ENCODE peak calls at places on chromosomes 2 and 18, in five cellular contexts. Q is HFF-Myc, B is A673, A is AG10803, L is thoracic aorta. C is an unnamed sample.

GRCh38 chr2:233428438-233428837 is 74.1 kb downstream of the DGKD start:
- DNase-seq in Q (no peak), L (no peak), B (no peak), A (no peak), C (no peak)

GRCh38 chr18:5543854-5544389 is at the start of gene EPB41L3:
- DNase-seq in L (no peak), B (no peak), Q (no peak), A (peak), C (no peak)

GRCh38 chr2:27889774-27890145 is 427 bp downstream of the RBKS start:
- DNase-seq in Q (no peak), B (no peak), L (no peak), A (no peak), C (no peak)

GRCh38 chr18:74654637-74655036 is 57.0 kb downstream of the ZNF407 start:
- DNase-seq in B (peak), L (no peak), Q (no peak), A (peak), C (no peak)

GRCh38 chr2:48589170-48589767 is 28.4 kb upstream of the GTF2A1L start:
- DNase-seq in A (peak), Q (peak), L (no peak), B (peak), C (no peak)

GRCh38 chr2:160417745-160418397 is 75.7 kb downstream of the RBMS1 start:
- DNase-seq in A (peak), B (peak), L (no peak), Q (no peak), C (peak)

GRCh38 chr2:191910518-191910917 is 63.6 kb upstream of the CAVIN2 start:
- DNase-seq in L (no peak), Q (peak), A (peak), B (peak), C (no peak)

GRCh38 chr2:211875488-211875887 is 663.1 kb downstream of the ERBB4 start:
- DNase-seq in Q (no peak), L (no peak), B (no peak), A (no peak), C (no peak)

GRCh38 chr2:46320141-46320567 is 22.9 kb downstream of the EPAS1 start:
- DNase-seq in Q (no peak), A (peak), L (no peak), B (no peak), C (no peak)

DNA sequence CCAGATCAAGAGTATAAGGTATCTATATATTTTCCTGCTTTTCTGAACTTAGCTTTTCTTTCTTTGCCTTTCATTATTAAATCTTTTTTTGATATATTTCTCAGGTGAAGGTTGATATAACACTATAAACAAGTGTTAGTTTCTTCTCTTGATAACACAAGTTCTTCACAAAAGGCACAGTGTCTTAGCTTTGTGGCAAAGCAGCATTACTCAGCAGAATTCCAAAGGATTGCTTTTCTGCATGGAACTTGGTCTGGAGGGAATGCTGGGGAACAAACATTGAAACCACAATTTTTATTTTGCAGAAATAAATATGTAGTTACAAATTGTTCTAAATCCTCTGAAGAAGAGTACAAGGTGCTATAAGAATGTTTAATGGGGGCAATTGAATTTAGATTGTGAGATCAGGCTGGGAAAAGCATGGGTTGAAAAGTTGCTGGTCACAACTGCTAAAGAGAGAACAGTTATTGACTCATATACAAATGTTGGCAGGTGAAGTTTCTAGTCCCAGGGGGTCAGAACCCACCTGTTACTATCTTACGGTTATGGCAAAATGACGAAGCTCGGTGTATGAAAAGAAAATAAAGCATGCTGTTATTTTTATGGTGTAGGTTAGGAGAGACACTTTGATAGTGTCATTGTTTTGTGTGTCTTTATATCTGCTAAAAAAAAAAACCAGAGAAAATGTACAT is 68.2 kb downstream of the UBR3 start:
- DNase-seq in A (peak), L (no peak), B (no peak), Q (no peak), C (no peak)
- H3K4me3 ChIP-seq in A (no peak), L (no peak), B (no peak), Q (no peak), C (no peak)

DNA sequence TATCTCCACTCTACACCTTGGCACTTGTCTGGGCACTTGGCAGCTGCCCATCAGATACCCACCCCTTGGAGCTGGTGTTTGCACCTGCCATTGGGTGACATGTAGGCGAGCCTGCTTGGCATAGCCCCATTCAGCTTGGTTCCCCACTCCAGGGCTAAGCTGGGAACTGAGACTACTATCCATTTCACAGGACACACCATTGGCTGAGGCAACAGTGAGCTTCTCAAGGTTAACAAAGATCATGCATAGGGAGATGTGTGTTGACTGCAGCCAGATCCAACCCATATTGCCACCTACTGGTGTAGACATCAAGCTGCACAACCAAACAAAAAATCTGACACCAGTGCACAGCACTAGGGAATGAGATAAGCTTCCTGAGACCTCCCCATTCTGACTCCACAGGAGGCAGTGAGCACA is 1389.8 kb upstream of the TMEFF2 start:
- DNase-seq in B (peak), Q (no peak), L (no peak), A (no peak), C (peak)
- TF ChIP-seq CTCF in B (peak), Q (peak), L (no peak), A (no peak), C (peak)

DNA sequence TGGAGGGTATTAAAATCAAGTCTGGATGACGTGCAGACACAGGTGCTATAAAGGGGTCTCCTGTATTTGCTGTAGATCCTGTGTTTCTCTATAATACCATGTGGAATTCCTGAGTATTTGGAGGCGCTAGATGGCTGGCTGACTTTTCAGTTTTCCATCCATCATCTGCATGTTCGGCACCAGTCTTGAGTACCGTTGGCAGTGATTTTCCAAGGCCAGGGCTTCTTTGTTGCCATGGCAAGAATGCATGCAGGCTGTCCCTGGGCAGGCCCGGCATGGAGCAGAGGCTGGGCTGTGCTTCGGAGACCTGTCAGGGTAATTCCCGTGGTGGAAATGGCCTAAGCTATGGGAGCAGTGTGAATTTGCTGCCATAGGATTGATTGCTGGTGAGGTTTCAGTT is 405.9 kb upstream of the HS6ST1 start:
- DNase-seq in Q (no peak), B (no peak), L (no peak), A (no peak), C (no peak)
- H3K4me3 ChIP-seq in Q (no peak), B (no peak), L (no peak), A (no peak), C (no peak)

GRCh38 chr18:3055201-3055600 is 42.3 kb upstream of the LPIN2 start:
- DNase-seq in A (no peak), Q (no peak), L (no peak), B (peak), C (no peak)

GRCh38 chr18:3055861-3056260 is 42.9 kb upstream of the LPIN2 start:
- DNase-seq in B (no peak), L (no peak), A (no peak), Q (no peak), C (no peak)

GRCh38 chr18:3053081-3053480 is 40.1 kb upstream of the LPIN2 start:
- DNase-seq in B (no peak), A (no peak), Q (no peak), L (no peak), C (no peak)

GRCh38 chr18:3054785-3055184 is 41.8 kb upstream of the LPIN2 start:
- DNase-seq in L (no peak), B (no peak), Q (no peak), A (no peak), C (no peak)

DNA sequence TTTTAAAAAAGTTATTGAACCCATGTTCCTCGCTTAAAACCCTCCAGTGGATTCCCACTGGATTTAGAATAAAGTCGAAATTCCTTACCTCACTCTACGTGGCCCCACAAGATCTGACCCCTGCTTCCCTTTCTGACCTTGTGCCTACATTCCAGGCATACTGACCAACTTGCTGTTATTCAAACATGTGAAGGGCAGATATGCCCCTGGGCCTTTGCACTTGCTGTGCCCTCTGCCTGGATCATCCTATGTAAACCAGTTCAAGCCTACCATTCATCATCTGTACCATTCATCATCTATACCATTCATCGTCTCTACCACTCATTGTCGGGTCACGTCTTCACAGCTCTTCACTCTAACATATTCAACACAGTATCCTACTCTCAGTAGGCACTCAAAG is 41.3 kb upstream of the LPIN2 start:
- DNase-seq in B (no peak), A (no peak), Q (no peak), L (no peak), C (no peak)
- TF ChIP-seq CTCF in B (no peak), A (no peak), Q (no peak), L (no peak), C (no peak)

GRCh38 chr2:241270531-241270930 is 44.9 kb downstream of the HDLBP start:
- DNase-seq in B (no peak), L (no peak), Q (no peak), A (no peak), C (no peak)
- H3K4me3 ChIP-seq in B (no peak), L (peak), Q (peak), A (peak), C (no peak)

GRCh38 chr2:20196053-20196880 is 28.7 kb downstream of the SDC1 start:
- DNase-seq in B (no peak), L (no peak), Q (no peak), A (no peak), C (no peak)

GRCh38 chr2:20199381-20200270 is 25.3 kb downstream of the SDC1 start:
- DNase-seq in Q (no peak), L (no peak), B (no peak), A (no peak), C (no peak)

GRCh38 chr2:20198796-20199361 is 26.1 kb downstream of the SDC1 start:
- DNase-seq in L (no peak), B (no peak), A (no peak), Q (no peak), C (no peak)

GRCh38 chr2:20196881-20197204 is 28.1 kb downstream of the SDC1 start:
- DNase-seq in Q (no peak), B (no peak), L (no peak), A (no peak), C (no peak)

DNA sequence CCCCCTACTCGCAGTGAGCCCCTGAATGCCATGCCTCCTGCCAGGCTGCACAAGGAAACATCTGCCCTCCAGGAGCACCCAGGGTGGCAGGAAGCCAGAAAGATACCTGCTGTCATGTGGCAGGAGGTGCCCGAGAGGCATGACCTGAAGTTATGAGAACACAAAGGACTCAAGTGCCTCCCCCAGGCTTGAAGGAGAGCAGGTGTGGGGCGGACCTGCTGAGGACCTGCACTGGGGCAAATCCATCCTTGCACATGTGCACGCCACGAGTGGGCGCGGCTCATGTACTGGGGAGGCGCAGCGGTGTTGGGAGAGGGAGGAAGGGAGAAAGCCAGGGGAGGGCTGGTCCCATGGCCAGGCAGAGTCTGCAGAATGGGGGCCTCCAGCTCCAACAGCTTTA is 26.9 kb downstream of the SDC1 start:
- DNase-seq in A (no peak), L (no peak), B (no peak), Q (no peak), C (no peak)
- TF ChIP-seq CTCF in A (no peak), L (no peak), B (no peak), Q (no peak), C (no peak)

DNA sequence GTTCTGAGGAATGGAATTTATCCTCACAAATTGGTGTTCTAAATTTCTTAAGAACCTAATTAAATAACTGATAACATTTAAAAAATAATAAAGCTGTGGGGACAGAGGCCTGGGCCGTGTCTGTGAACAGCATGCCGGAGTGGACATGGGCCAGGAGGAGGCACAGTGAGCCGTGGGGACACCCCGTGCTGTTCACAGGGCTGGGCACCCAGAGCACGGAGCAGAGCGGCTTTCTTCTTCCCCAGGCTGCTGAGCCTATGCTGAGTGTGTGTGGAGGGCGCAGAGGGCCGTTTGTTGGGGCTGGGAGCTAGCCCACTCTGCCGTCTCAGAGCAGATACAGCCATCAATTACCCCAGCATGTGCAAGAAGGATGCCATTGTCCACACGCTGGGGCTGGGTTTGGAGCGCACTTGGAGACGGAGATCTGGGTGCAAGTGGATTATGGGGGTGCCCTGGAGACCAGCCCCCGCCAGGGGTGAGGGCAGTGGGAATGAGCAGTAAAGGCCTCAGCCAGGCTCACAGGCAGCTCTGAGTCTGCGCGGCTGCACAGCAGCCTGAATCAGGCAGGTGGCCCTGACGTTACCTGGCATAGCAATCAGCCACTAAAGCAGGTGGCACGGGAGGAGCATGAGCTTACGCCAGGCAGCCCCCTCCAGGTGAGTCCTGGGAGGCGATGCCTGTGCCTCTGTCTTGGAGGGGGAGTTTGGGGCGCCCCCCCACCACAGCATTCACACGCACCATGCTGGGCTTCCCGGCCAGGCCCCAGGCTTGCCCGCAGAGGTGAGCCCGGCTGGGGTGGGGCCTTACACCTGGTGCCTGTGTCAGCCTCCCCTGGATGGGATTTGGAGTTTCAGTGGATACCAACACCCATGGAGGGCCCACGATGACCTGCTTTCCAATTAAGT is 52.1 kb upstream of the SLC66A3 start:
- DNase-seq in A (no peak), L (no peak), B (no peak), Q (no peak), C (no peak)
- H3K4me3 ChIP-seq in A (no peak), L (no peak), B (no peak), Q (no peak), C (no peak)

GRCh38 chr2:134395779-134396178 is 141.9 kb downstream of the MGAT5 start:
- DNase-seq in L (no peak), Q (no peak), B (no peak), A (peak), C (no peak)
- TF ChIP-seq CTCF in L (no peak), Q (no peak), B (no peak), A (no peak), C (no peak)

GRCh38 chr18:32732165-32732564 is 40.7 kb downstream of the KLHL14 start:
- DNase-seq in B (no peak), Q (no peak), L (no peak), A (no peak), C (no peak)
- H3K4me3 ChIP-seq in B (no peak), Q (no peak), L (no peak), A (no peak), C (no peak)

GRCh38 chr2:216139884-216140283 is 30.7 kb downstream of the XRCC5 start:
- DNase-seq in A (no peak), L (no peak), Q (no peak), B (peak), C (no peak)
- TF ChIP-seq CTCF in A (no peak), L (no peak), Q (peak), B (peak), C (peak)